ENCODE peak calls at places on chromosomes 12 and 14, in nine cellular contexts. Q, L, M, G, X, A, J, K and C are unnamed samples.

GRCh38 chr12:122976648-122976975 is 1.6 kb downstream of the OGFOD2 start:
- DNase-seq in K (no peak), Q (peak), L (no peak), A (no peak), J (no peak), M (no peak), X (no peak), G (no peak), C (no peak)

GRCh38 chr14:89388853-89389252 is 28.2 kb downstream of the FOXN3 start:
- DNase-seq in A (no peak), G (no peak), J (no peak), K (no peak), X (no peak), Q (no peak), M (no peak), L (no peak), C (no peak)

GRCh38 chr14:100022772-100023451 is 42.3 kb upstream of the EVL start:
- DNase-seq in X (no peak), L (no peak), M (no peak), A (no peak), Q (peak), K (no peak), G (no peak), J (no peak), C (no peak)

GRCh38 chr14:63654346-63654745 is 12.7 kb upstream of the WDR89 start:
- DNase-seq in X (no peak), L (no peak), G (no peak), Q (no peak), M (no peak), K (no peak), A (no peak), J (no peak), C (no peak)

GRCh38 chr12:68560823-68561422 is 49.8 kb upstream of the RAP1B start:
- DNase-seq in M (no peak), J (no peak), X (no peak), Q (no peak), L (no peak), G (no peak), A (no peak), K (no peak), C (no peak)

GRCh38 chr14:52089208-52089607 is 20.3 kb upstream of the NID2 start:
- DNase-seq in Q (no peak), K (no peak), X (no peak), L (no peak), J (no peak), A (no peak), M (no peak), G (peak), C (no peak)

GRCh38 chr12:121432740-121433476 is 33.0 kb downstream of the RNF34 start:
- DNase-seq in X (no peak), L (no peak), Q (no peak), M (no peak), G (no peak), A (no peak), K (no peak), J (no peak), C (no peak)

GRCh38 chr14:23120405-23121251 is 1.6 kb upstream of the CEBPE start:
- DNase-seq in L (peak), G (peak), Q (peak), A (peak), X (peak), J (peak), M (peak), K (peak), C (peak)

DNA sequence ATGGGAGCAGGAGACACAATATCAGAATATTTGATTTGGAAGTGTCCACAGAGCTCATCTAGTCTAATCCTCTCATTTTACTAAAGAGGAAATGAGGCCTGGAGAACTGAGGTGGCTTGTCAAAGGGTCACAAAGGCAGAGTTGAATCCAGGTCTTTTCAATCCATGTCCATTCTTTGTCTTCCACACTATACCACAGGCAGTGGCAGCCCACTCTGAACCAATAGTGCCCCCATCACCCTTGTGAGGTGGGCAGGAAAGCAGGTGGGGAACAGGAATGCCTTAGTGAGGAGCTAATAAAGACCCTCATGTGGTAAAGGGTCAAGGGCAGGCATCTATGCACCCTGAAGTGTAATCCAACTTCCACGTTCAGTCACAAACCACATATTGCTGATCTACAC is 134.8 kb upstream of the EGLN3 start:
- DNase-seq in L (no peak), K (no peak), M (no peak), X (no peak), A (no peak), G (no peak), J (no peak), Q (no peak), C (no peak)
- H3K27ac ChIP-seq in L (no peak), K (no peak), M (no peak), X (no peak), A (no peak), G (no peak), J (no peak), Q (no peak), C (no peak)

GRCh38 chr12:3148366-3149000 is 71.3 kb downstream of the TSPAN9 start:
- DNase-seq in J (no peak), G (peak), X (no peak), M (no peak), A (no peak), K (no peak), Q (peak), L (no peak), C (no peak)

GRCh38 chr12:3145546-3146310 is 68.5 kb downstream of the TSPAN9 start:
- DNase-seq in G (no peak), M (no peak), L (no peak), A (no peak), X (no peak), J (no peak), Q (no peak), K (no peak), C (no peak)

GRCh38 chr12:3149505-3150307 is 72.5 kb downstream of the TSPAN9 start:
- DNase-seq in M (no peak), K (no peak), L (no peak), Q (no peak), A (no peak), J (no peak), G (no peak), X (no peak), C (no peak)

GRCh38 chr12:3145036-3145435 is 67.9 kb downstream of the TSPAN9 start:
- DNase-seq in J (no peak), G (peak), X (no peak), A (no peak), L (no peak), Q (no peak), K (no peak), M (no peak), C (no peak)

GRCh38 chr12:3147260-3147659 is 70.1 kb downstream of the TSPAN9 start:
- DNase-seq in L (no peak), A (no peak), Q (no peak), X (no peak), K (no peak), M (no peak), J (no peak), G (no peak), C (no peak)
- H3K27ac ChIP-seq in L (no peak), A (no peak), Q (no peak), X (no peak), K (no peak), M (no peak), J (no peak), G (no peak), C (no peak)

DNA sequence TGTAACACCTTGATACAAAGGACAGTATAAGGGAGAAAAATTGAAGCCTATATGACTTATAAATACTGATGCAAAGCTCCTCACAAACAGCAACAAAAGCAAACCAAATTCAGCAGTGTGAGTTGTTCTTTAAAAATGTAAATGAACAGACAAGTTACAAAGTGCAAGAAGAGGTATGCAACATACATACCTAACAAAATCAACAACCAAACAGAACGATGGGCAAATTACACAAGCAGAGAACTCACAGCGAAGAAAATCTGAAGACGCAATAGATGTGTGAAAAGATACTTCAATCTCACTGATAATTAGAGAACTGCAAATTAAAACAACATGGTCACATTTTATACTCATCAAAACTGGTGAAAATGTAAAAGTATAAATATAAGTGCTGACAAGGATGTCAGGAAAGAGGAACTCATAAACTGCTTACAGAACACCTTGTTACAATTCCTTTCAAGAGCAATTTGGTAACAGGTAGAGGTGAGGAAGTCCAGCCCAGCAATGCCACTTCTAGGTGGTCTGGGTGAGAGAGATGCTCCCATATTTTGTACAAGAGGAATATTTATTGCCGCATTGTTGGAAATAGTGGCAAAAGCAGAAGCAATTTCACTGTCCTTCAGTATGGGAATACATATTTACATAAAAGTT is 47.3 kb downstream of the CORO1C start:
- DNase-seq in K (no peak), X (no peak), J (no peak), G (no peak), L (no peak), M (no peak), A (no peak), Q (no peak), C (no peak)
- H3K27ac ChIP-seq in K (no peak), X (no peak), J (no peak), G (no peak), L (no peak), M (no peak), A (no peak), Q (peak), C (no peak)

DNA sequence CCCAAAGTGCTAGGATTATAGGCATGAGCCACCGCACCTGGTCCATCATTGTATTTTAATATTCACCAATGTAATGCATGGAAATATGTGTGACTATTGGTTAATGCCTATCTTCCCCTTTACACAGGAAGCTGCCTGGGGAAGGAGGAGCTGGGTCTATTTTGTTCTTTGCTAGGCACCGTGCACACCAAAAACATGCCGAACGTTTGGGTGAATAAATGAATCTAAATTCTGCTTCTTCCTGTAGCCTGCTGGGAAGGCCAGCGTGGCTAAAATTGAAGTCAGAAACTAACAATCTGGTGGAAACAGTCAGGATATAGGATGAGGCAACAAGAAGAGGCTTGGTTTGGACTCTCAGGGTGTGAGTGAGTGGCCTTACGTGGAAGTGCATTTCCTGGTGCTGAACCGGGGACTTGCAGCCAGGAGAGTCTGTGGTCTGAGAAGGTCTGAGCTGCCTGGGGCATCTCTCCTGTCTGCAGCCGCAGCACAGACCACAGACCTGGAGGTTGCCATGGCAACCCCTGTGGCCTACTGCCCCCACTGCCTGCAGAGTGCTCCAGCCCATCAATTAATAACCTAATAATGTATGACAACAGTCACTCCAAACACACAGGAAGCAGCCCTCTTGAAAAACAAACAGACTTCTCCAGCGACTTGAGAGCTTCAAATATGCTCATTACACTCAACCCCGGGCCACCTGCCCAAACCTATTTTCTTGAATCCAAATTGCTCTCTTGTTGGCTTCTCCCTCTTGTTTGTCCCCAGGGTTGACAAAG is 5.5 kb upstream of the GPR68 start:
- DNase-seq in G (no peak), L (no peak), J (peak), Q (no peak), X (no peak), K (peak), A (no peak), M (peak), C (no peak)
- H3K27ac ChIP-seq in G (peak), L (peak), J (no peak), Q (no peak), X (no peak), K (peak), A (no peak), M (peak), C (no peak)

GRCh38 chr14:73783107-73783727 is 68.4 kb upstream of the PTGR2 start:
- DNase-seq in A (no peak), K (no peak), J (no peak), G (no peak), X (no peak), L (no peak), Q (no peak), M (no peak), C (no peak)
- H3K27ac ChIP-seq in A (no peak), K (peak), J (no peak), G (no peak), X (peak), L (peak), Q (peak), M (peak), C (no peak)

GRCh38 chr14:104181761-104182530 is 43.6 kb downstream of the KIF26A start:
- DNase-seq in L (peak), J (peak), G (no peak), K (no peak), Q (no peak), M (no peak), A (no peak), X (no peak), C (no peak)

GRCh38 chr14:104184911-104185499 is 46.6 kb downstream of the KIF26A start:
- DNase-seq in X (no peak), A (no peak), L (peak), Q (no peak), G (peak), M (no peak), K (no peak), J (no peak), C (no peak)

GRCh38 chr14:104182857-104183425 is 44.6 kb downstream of the KIF26A start:
- DNase-seq in Q (no peak), K (no peak), X (no peak), L (no peak), A (no peak), J (no peak), M (no peak), G (no peak), C (no peak)

GRCh38 chr14:104184506-104184905 is 46.1 kb downstream of the KIF26A start:
- DNase-seq in A (no peak), M (no peak), G (no peak), X (no peak), Q (no peak), L (no peak), K (no peak), J (no peak), C (no peak)

GRCh38 chr14:104183796-104184195 is 45.4 kb downstream of the KIF26A start:
- DNase-seq in L (no peak), K (no peak), J (no peak), M (no peak), Q (no peak), A (no peak), G (no peak), X (no peak), C (no peak)
- H3K27ac ChIP-seq in L (peak), K (no peak), J (no peak), M (no peak), Q (no peak), A (no peak), G (no peak), X (no peak), C (no peak)

DNA sequence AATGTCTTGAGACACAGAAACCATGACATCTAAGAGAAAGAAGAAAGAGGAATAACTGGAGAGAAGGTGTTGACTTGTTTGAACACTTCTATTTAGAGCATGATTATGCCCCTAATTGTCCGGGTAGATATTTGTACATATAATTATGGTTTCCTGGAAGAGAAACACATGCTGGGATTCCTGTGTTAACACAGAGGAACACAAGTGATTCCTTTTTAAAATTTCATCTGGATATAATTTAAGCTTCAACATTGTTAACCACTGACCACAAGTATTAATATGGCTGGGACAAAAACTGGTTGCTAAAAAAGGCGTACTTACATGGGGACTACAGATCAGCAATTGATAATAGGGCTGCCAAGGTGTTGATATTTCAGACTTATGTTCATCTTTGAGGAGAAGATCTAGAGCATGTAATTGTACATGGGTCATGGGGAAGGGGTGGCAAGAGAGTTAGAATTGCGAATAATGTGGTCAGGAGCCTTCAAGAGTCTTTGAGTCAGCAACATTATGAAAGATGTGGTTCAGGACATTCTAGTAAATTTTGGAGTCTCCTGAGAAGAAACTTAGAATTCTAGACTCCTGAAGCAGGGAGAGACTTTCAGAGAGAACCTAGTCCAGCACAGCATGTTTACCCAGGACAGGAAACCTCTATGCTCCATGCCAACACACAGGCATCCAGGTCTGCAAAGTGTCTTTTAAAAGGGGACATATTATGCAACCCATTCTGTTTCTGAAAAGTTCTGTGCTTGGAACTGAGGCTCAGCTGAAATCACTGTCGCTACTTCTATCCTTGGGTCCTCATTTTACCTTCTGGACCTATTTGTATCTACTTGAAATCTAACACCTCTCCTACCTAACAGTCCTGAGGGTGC is 56.5 kb downstream of the SLC38A1 start:
- DNase-seq in K (no peak), Q (no peak), A (no peak), J (no peak), X (no peak), G (no peak), L (no peak), M (no peak), C (no peak)
- H3K27ac ChIP-seq in K (peak), Q (no peak), A (no peak), J (no peak), X (no peak), G (no peak), L (no peak), M (peak), C (no peak)

DNA sequence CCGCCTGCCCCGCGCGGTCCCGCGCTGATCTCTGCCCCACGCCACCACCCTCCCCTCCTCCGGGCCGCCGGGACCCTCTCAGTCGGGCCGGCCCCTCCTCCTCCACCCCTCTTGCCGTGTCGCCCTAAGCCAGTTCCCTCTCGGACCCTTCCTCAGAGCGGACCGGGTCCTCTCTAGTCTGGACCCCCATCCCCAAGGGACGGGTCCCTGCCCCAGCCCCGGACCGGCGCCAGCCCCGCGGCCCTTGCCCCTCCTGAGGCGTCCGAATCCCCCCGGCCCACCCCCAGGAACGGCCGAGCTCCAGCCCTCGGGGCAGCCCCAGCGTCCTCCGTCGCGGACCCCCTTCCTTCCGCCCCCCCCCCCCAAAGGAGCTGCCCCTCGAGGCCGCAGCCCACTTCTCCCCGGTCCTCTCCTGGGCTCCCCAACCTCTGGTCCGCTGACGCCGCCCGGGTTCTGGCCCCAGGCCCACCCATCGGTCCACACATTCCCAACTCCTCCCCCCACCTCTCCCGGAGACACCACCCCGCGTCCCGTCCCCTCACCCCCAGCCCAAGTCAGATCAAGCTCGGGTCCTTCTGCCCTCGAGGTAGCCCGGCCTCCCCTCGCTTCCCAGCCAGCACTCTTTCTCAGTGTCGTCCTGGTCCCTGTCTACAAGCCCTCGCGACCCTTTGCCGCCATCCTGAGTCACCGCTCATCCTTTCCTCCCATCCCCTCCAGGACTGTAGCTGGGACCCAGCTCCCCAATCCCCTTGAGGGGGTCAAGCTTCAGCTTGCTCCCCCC is 690 bp downstream of the PPP4R4 start:
- DNase-seq in G (no peak), X (no peak), J (no peak), A (no peak), L (no peak), Q (peak), M (no peak), K (peak), C (peak)
- H3K27ac ChIP-seq in G (no peak), X (no peak), J (peak), A (no peak), L (no peak), Q (peak), M (no peak), K (peak), C (peak)